ENCODE peak calls at places on chromosomes 3 and 15, in eight cellular contexts. S is MCF 10A, B is tibial artery, G is Panc1, Z is OCI-LY7, U is B cell, K is fibroblast of lung, X is foreskin fibroblast. R is an unnamed sample.

GRCh38 chr3:144018776-144019175 is 47.2 kb downstream of the DIPK2A start:
- DNase-seq in S (no peak), B (no peak), G (no peak), Z (no peak), U (no peak), K (peak; percentile 85), X (peak; percentile 92), R (no peak)

GRCh38 chr15:39172380-39173281 is 408.2 kb upstream of the THBS1 start:
- DNase-seq in S (no peak), B (no peak), G (no peak), Z (no peak), U (no peak), K (peak; percentile 73), X (peak; percentile 52), R (no peak)

GRCh38 chr15:78303729-78304486 is 4.5 kb upstream of the SKIC8 start:
- DNase-seq in S (no peak), B (no peak), G (no peak), Z (no peak), U (no peak), K (no peak), X (no peak), R (no peak)

GRCh38 chr15:68541743-68542142 is 37.0 kb upstream of the CORO2B start:
- DNase-seq in S (no peak), B (no peak), G (no peak), Z (no peak), U (no peak), K (no peak), X (no peak), R (no peak)

GRCh38 chr15:49468440-49468839 is 45.4 kb downstream of the FGF7 start:
- DNase-seq in S (peak; percentile 46), B (no peak), G (peak; percentile 17), Z (no peak), U (no peak), K (peak; percentile 35), X (peak; percentile 80), R (no peak)

GRCh38 chr3:27360113-27361078 is 8.8 kb downstream of the NEK10 start:
- DNase-seq in S (peak; percentile 90), B (no peak), G (peak; percentile 56), Z (peak; percentile 23), U (no peak), K (peak; percentile 34), X (peak; percentile 59), R (no peak)

GRCh38 chr3:100562224-100562857 is 47.1 kb upstream of the ADGRG7 start:
- DNase-seq in S (no peak), B (no peak), G (no peak), Z (no peak), U (no peak), K (no peak), X (no peak), R (no peak)

GRCh38 chr3:179768080-179768479 is 115.2 kb downstream of the USP13 start:
- DNase-seq in S (peak; percentile 69), B (no peak), G (no peak), Z (no peak), U (no peak), K (peak; percentile 73), X (peak; percentile 88), R (peak; percentile 25)

GRCh38 chr3:195124378-195124985 is 146.5 kb downstream of the XXYLT1 start:
- DNase-seq in S (no peak), B (no peak), G (no peak), Z (no peak), U (no peak), K (no peak), X (no peak), R (no peak)

GRCh38 chr15:100694381-100695012 is 92.1 kb downstream of the ASB7 start:
- DNase-seq in S (no peak), B (no peak), G (no peak), Z (no peak), U (no peak), K (peak; percentile 67), X (no peak), R (no peak)

GRCh38 chr15:26260517-26261133 is 397.5 kb upstream of the ATP10A start:
- DNase-seq in S (no peak), B (no peak), G (no peak), Z (peak; percentile 51), U (peak; percentile 47), K (no peak), X (peak; percentile 1), R (no peak)

GRCh38 chr3:34683851-34684250 is 885.4 kb downstream of the PDCD6IP start:
- DNase-seq in S (peak; percentile 70), B (peak; percentile 51), G (peak; percentile 15), Z (peak; percentile 59), U (peak; percentile 43), K (peak; percentile 5), X (peak; percentile 50), R (peak; percentile 1)
- TF ChIP-seq CTCF in S (peak; percentile 61), B (peak; percentile 66), G (peak; percentile 69), Z (peak; percentile 81), U (peak; percentile 36), K (peak; percentile 32), X (peak; percentile 50), R (peak; percentile 52)

DNA sequence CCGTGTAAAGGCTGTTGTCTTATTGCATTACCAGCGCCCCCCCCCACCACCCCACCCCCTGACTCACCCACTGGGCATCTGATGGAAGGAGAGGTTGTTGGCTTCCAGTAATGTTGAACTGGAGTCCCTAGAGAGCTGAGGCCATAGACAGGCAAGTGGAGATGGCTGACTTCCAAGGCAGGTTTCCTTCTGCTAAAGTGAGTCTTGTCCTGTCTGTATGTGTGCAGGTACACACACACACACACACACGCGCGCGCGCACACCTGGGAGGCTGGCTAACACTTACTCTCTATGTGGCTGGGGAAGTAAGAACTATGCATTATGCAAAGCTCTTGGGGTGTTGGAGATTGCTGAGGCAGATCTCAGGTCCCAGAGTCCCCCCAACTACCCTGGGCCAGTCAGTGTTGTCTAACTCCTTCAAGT is 1.6 kb upstream of the KY start:
- DNase-seq in S (peak; percentile 44), B (no peak), G (no peak), Z (no peak), U (no peak), K (no peak), X (peak; percentile 28), R (no peak)
- TF ChIP-seq CTCF in S (no peak), B (no peak), G (no peak), Z (no peak), U (no peak), K (no peak), X (no peak), R (no peak)

GRCh38 chr15:81752149-81752942 is 293.5 kb downstream of the MEX3B start:
- DNase-seq in S (peak; percentile 78), B (peak; percentile 65), G (no peak), Z (no peak), U (no peak), K (peak; percentile 63), X (peak; percentile 27), R (no peak)

GRCh38 chr15:81754078-81754477 is 291.7 kb downstream of the MEX3B start:
- DNase-seq in S (peak; percentile 12), B (no peak), G (no peak), Z (no peak), U (no peak), K (no peak), X (no peak), R (no peak)

GRCh38 chr15:81752974-81753373 is 292.8 kb downstream of the MEX3B start:
- DNase-seq in S (no peak), B (no peak), G (no peak), Z (no peak), U (no peak), K (peak; percentile 3), X (no peak), R (no peak)

GRCh38 chr15:81749667-81750360 is 296.0 kb downstream of the MEX3B start:
- DNase-seq in S (no peak), B (no peak), G (no peak), Z (no peak), U (no peak), K (no peak), X (no peak), R (no peak)

DNA sequence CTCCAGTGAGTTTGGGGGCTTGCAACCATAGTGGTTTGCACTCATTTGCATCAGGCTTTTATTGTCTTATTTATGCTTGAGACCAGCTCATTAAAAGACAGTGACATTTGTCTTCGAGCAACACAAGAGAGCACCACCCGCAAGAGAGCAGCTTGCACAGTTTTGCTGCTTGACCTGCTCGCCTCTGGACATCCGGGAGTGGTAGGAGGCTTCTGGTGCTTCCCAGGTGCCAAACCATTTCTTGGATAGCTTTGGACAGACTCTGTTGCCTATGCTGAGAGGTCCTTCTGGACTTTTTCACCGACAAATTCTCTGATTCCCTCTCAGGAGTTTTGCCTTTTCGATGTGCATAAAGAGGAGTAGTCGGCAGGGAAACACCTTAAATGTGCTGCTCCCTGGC is 294.5 kb downstream of the MEX3B start:
- DNase-seq in S (no peak), B (no peak), G (no peak), Z (no peak), U (no peak), K (no peak), X (no peak), R (no peak)
- TF ChIP-seq CTCF in S (no peak), B (no peak), G (no peak), Z (no peak), U (no peak), K (no peak), X (no peak), R (no peak)

GRCh38 chr3:13419356-13420050 is 619 bp downstream of the NUP210 start:
- DNase-seq in S (no peak), B (no peak), G (no peak), Z (peak; percentile 72), U (peak; percentile 80), K (no peak), X (peak; percentile 10), R (no peak)

GRCh38 chr3:13420817-13421755 is 964 bp upstream of the NUP210 start:
- DNase-seq in S (no peak), B (no peak), G (no peak), Z (peak; percentile 90), U (peak; percentile 77), K (no peak), X (no peak), R (no peak)

GRCh38 chr3:13424111-13424844 is 4.2 kb upstream of the NUP210 start:
- DNase-seq in S (no peak), B (no peak), G (no peak), Z (no peak), U (no peak), K (no peak), X (no peak), R (no peak)

GRCh38 chr3:13416002-13416793 is 3.9 kb downstream of the NUP210 start:
- DNase-seq in S (no peak), B (no peak), G (no peak), Z (peak; percentile 45), U (peak; percentile 13), K (no peak), X (no peak), R (no peak)

DNA sequence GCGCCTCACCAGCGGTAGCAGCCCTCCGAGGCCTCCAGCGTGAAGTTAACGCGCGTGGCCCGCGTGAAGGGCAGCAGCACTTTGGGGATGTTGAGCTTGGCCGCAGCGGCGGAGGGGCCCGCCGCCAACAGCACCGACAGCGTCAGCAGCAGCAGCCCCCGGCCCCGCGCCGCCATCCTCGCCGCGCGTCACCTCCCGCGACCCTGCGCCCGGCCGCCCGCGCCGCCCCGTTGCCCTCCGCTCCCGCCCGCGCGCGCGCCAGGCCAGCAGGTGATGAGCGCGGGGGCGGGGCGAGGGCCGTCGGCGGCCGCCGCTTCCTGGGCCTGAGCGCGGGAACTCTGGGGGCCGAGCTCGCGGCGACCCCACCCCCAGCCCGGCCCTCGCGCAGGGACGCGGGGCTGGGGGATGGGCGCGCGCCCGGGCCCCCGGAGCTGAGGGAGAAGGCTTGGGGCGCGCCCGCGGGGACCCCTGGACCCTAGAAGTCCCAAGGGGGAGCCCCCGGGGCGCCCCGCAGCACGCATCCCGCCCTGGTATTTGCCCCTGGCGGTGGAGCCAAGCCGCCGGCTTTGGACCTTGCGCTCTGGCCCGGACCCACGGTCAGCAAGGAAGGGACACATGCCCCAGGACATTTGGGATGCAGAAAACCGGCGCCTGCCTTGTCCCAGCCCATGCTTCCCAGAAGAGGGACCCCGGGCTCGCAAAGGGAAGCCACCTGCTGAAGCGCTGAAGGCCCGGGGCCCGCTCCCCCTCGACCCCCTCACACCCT is at the start of gene NUP210:
- DNase-seq in S (peak; percentile 34), B (no peak), G (no peak), Z (peak; percentile 88), U (peak; percentile 81), K (no peak), X (no peak), R (no peak)
- TF ChIP-seq CTCF in S (no peak), B (no peak), G (no peak), Z (peak; percentile 19), U (no peak), K (no peak), X (no peak), R (no peak)

R was measured in AG09319.